ENCODE peak calls at places on chromosomes 16 and 17, in five cellular contexts. P, W, I, N and J are unnamed samples.

GRCh38 chr17:80025796-80026195 is 9.9 kb downstream of the TBC1D16 start:
- DNase-seq in P (no peak), W (no peak), I (no peak), N (no peak), J (no peak)

GRCh38 chr17:50468120-50469004 is at the start of gene CHAD:
- DNase-seq in P (peak; percentile 56), W (peak; percentile 51), I (no peak), N (peak; percentile 87), J (no peak)

GRCh38 chr17:34665803-34666763 is 86.7 kb downstream of the TMEM132E start:
- DNase-seq in P (no peak), W (no peak), I (no peak), N (peak; percentile 76), J (peak; percentile 29)

GRCh38 chr17:38605852-38606645 is at the start of gene SRCIN1:
- DNase-seq in P (peak; percentile 73), W (peak; percentile 74), I (no peak), N (peak; percentile 92), J (no peak)

GRCh38 chr16:87662254-87663204 is 60.2 kb downstream of the JPH3 start:
- DNase-seq in P (no peak), W (no peak), I (no peak), N (no peak), J (no peak)

GRCh38 chr16:16018705-16019104 is 69.3 kb downstream of the ABCC1 start:
- DNase-seq in P (no peak), W (no peak), I (no peak), N (no peak), J (no peak)

GRCh38 chr17:15185625-15185991 is 79.5 kb downstream of the PMP22 start:
- DNase-seq in P (no peak), W (no peak), I (no peak), N (no peak), J (peak; percentile 69)

GRCh38 chr16:23836404-23837291 is 865 bp downstream of the PRKCB start:
- DNase-seq in P (no peak), W (no peak), I (no peak), N (peak; percentile 55), J (no peak)

GRCh38 chr16:49473773-49474172 is 100.2 kb downstream of the C16orf78 start:
- DNase-seq in P (no peak), W (no peak), I (no peak), N (no peak), J (peak; percentile 44)

GRCh38 chr17:7047566-7047965 is 3.7 kb upstream of the SLC16A11 start:
- DNase-seq in P (no peak), W (no peak), I (no peak), N (no peak), J (no peak)

GRCh38 chr16:82895843-82896242 is 269.1 kb downstream of the CDH13 start:
- DNase-seq in P (no peak), W (no peak), I (no peak), N (no peak), J (no peak)

GRCh38 chr16:85046957-85047866 is 19.6 kb downstream of the KIAA0513 start:
- DNase-seq in P (no peak), W (no peak), I (no peak), N (no peak), J (no peak)

GRCh38 chr16:89934611-89935553 is 11.7 kb downstream of the TUBB3 start:
- DNase-seq in P (no peak), W (no peak), I (no peak), N (no peak), J (no peak)

GRCh38 chr17:39800540-39800939 is 62.8 kb downstream of the GRB7 start:
- DNase-seq in P (no peak), W (no peak), I (no peak), N (no peak), J (no peak)

GRCh38 chr16:87046235-87046634 is 271.0 kb downstream of the C16orf95 start:
- DNase-seq in P (no peak), W (no peak), I (no peak), N (no peak), J (no peak)

GRCh38 chr17:2068589-2069051 is 13.7 kb downstream of the HIC1 start:
- DNase-seq in P (no peak), W (no peak), I (no peak), N (peak; percentile 70), J (no peak)

GRCh38 chr17:29838961-29839360 is 91.1 kb downstream of the SSH2 start:
- DNase-seq in P (no peak), W (no peak), I (no peak), N (peak; percentile 62), J (no peak)

GRCh38 chr17:16250635-16251034 is 33.6 kb downstream of the PIGL start:
- DNase-seq in P (no peak), W (no peak), I (no peak), N (no peak), J (no peak)

GRCh38 chr17:57288034-57288752 is 31.9 kb downstream of the MSI2 start:
- DNase-seq in P (no peak), W (peak; percentile 53), I (no peak), N (no peak), J (no peak)

GRCh38 chr16:83954577-83955016 is 1.6 kb downstream of the OSGIN1 start:
- DNase-seq in P (peak; percentile 73), W (no peak), I (peak; percentile 54), N (no peak), J (peak; percentile 89)

GRCh38 chr17:1998426-1998784 is 26.7 kb downstream of the RTN4RL1 start:
- DNase-seq in P (peak; percentile 62), W (no peak), I (no peak), N (peak; percentile 61), J (no peak)

GRCh38 chr17:57782642-57783337 is 37.7 kb upstream of the CCDC182 start:
- DNase-seq in P (no peak), W (no peak), I (no peak), N (peak; percentile 51), J (no peak)

GRCh38 chr16:89373355-89374110 is 116.8 kb downstream of the ANKRD11 start:
- DNase-seq in P (no peak), W (peak; percentile 77), I (no peak), N (no peak), J (peak; percentile 89)

GRCh38 chr17:10631048-10631700 is 25.9 kb downstream of the MYH3 start:
- DNase-seq in P (no peak), W (peak; percentile 34), I (no peak), N (peak; percentile 66), J (no peak)

GRCh38 chr17:63997341-63998048 is 656 bp upstream of the PRR29 start:
- DNase-seq in P (peak; percentile 46), W (no peak), I (no peak), N (peak; percentile 20), J (no peak)

GRCh38 chr16:77807-78443 is at the start of gene MPG:
- DNase-seq in P (peak; percentile 89), W (peak; percentile 93), I (no peak), N (peak; percentile 100), J (peak; percentile 84)

GRCh38 chr16:8204096-8204495 is 386.2 kb downstream of the TMEM114 start:
- DNase-seq in P (no peak), W (no peak), I (no peak), N (no peak), J (no peak)

GRCh38 chr17:46212634-46213435 is 19.6 kb upstream of the KANSL1 start:
- DNase-seq in P (peak; percentile 53), W (peak; percentile 50), I (peak; percentile 48), N (peak; percentile 77), J (peak; percentile 70)

GRCh38 chr16:8808009-8808408 is 10.4 kb downstream of the PMM2 start:
- DNase-seq in P (no peak), W (no peak), I (no peak), N (no peak), J (no peak)

GRCh38 chr16:85860413-85861094 is 38.4 kb upstream of the IRF8 start:
- DNase-seq in P (no peak), W (no peak), I (no peak), N (no peak), J (no peak)

GRCh38 chr16:56999409-57000270 is 10.3 kb downstream of the NLRC5 start:
- DNase-seq in P (peak; percentile 41), W (no peak), I (no peak), N (no peak), J (no peak)

GRCh38 chr17:15917439-15918027 is 27.4 kb upstream of the ADORA2B start:
- DNase-seq in P (no peak), W (no peak), I (no peak), N (no peak), J (no peak)

GRCh38 chr16:89365044-89365467 is 125.3 kb downstream of the ANKRD11 start:
- DNase-seq in P (no peak), W (no peak), I (no peak), N (peak; percentile 24), J (no peak)

GRCh38 chr16:51854401-51854951 is 692.5 kb downstream of the TOX3 start:
- DNase-seq in P (no peak), W (no peak), I (no peak), N (no peak), J (no peak)

GRCh38 chr16:66188786-66189725 is 177.4 kb upstream of the CDH5 start:
- DNase-seq in P (no peak), W (peak; percentile 46), I (no peak), N (no peak), J (peak; percentile 72)

GRCh38 chr17:57211543-57211942 is 44.8 kb upstream of the MSI2 start:
- DNase-seq in P (no peak), W (no peak), I (no peak), N (no peak), J (no peak)

GRCh38 chr17:77379065-77379428 is 238.3 kb downstream of the SEC14L1 start:
- DNase-seq in P (no peak), W (no peak), I (no peak), N (peak; percentile 41), J (no peak)
- H3K4me1 ChIP-seq in P (no peaks in the 10 kb centered on the region), W (peaks cover 74% of the 10 kb centered on the region), I (peaks cover 5% of the 10 kb centered on the region), N (peaks cover 96% of the 10 kb centered on the region), J (peaks cover 96% of the 10 kb centered on the region)

GRCh38 chr17:42723636-42724035 is 21.2 kb downstream of the EZH1 start:
- DNase-seq in P (no peak), W (no peak), I (no peak), N (no peak), J (no peak)
- H3K36me3 ChIP-seq in P (peaks cover 10% of the 10 kb centered on the region), W (peaks cover 2% of the 10 kb centered on the region), I (peaks cover 29% of the 10 kb centered on the region), N (peaks cover 47% of the 10 kb centered on the region), J (peaks cover 93% of the 10 kb centered on the region)

DNA sequence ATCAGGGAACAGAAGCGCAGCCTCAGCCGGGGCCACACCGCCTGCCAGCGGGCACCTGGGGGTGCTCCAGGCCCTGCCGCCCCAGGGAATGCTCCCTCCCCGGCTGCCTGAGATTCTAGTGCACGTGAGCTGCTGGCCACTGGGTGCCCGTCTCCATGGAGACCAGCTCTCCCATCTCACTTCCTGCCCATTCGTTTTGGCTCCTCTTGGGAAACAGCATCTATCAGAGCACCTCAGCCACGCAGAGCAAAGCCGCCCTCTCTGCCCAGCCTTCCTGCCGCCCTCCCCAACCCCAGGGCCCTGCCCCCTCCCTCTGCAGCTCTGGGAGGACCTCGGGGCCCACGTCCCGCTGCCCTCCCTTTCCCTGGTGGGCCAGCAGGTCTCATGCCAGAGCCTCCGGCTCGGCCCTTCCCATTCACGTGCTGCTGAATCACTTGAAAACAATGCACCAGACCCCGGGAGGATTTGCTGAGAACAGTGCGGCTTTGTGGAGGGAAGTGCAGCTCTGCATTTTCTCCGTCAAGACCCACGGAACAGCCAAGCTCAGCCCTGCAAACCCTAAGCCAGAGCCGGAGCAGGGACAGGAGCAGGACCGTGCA is 19.4 kb downstream of the CEP295NL start:
- DNase-seq in P (peak; percentile 59), W (peak; percentile 84), I (peak; percentile 72), N (peak; percentile 93), J (peak; percentile 95)
- H3K4me1 ChIP-seq in P (peaks cover 1% of the 10 kb centered on the region), W (peaks cover 42% of the 10 kb centered on the region), I (peaks cover 48% of the 10 kb centered on the region), N (peaks cover 72% of the 10 kb centered on the region), J (peaks cover 67% of the 10 kb centered on the region)

GRCh38 chr16:3408561-3409197 is 7.7 kb downstream of the ZNF174 start:
- DNase-seq in P (no peak), W (no peak), I (no peak), N (no peak), J (no peak)
- H3K36me3 ChIP-seq in P (peaks cover 37% of the 10 kb centered on the region), W (no peaks in the 10 kb centered on the region), I (peaks cover 34% of the 10 kb centered on the region), N (peaks cover 63% of the 10 kb centered on the region), J (peaks cover 74% of the 10 kb centered on the region)